ENCODE peak calls at places on chromosomes 11 and 22, in eight cellular contexts. One of them, this sample, is unnamed.
A peak's percentile ranks its signal among the peaks of the same experiment; 100 is the strongest.

GRCh38 chr11:88406871-88407270 is 69.3 kb upstream of the CTSC start:
- DNase-seq in testis: no peak
- DNase-seq in tibial nerve: no peak
- DNase-seq in coronary artery: no peak
- DNase-seq in HCT116: no peak
- DNase-seq in thoracic aorta: no peak
- DNase-seq in mammary epithelial cell: no peak
- DNase-seq in pancreas: no peak
- DNase-seq in this sample: no peak

GRCh38 chr22:45511847-45512261 is 9.2 kb downstream of the FBLN1 start:
- DNase-seq in testis: peak; percentile 76
- DNase-seq in tibial nerve: peak; percentile 73
- DNase-seq in coronary artery: no peak
- DNase-seq in HCT116: no peak
- DNase-seq in thoracic aorta: no peak
- DNase-seq in mammary epithelial cell: no peak
- DNase-seq in pancreas: peak; percentile 24
- DNase-seq in this sample: no peak

GRCh38 chr22:18987765-18988164 is 51.7 kb upstream of the PRODH start:
- DNase-seq in testis: peak; percentile 11
- DNase-seq in tibial nerve: no peak
- DNase-seq in coronary artery: peak; percentile 46
- DNase-seq in HCT116: no peak
- DNase-seq in thoracic aorta: no peak
- DNase-seq in mammary epithelial cell: no peak
- DNase-seq in pancreas: peak; percentile 61
- DNase-seq in this sample: no peak

GRCh38 chr11:46597155-46597554 is 3.3 kb upstream of the AMBRA1 start:
- DNase-seq in testis: no peak
- DNase-seq in tibial nerve: no peak
- DNase-seq in coronary artery: no peak
- DNase-seq in HCT116: no peak
- DNase-seq in thoracic aorta: no peak
- DNase-seq in mammary epithelial cell: no peak
- DNase-seq in pancreas: no peak
- DNase-seq in this sample: no peak

GRCh38 chr11:37657645-37658044 is 1059.6 kb upstream of the RAG2 start:
- DNase-seq in testis: no peak
- DNase-seq in tibial nerve: no peak
- DNase-seq in coronary artery: no peak
- DNase-seq in HCT116: no peak
- DNase-seq in thoracic aorta: no peak
- DNase-seq in mammary epithelial cell: peak; percentile 29
- DNase-seq in pancreas: no peak
- DNase-seq in this sample: no peak

GRCh38 chr22:46043816-46044717 is 67.1 kb upstream of the WNT7B start:
- DNase-seq in testis: peak; percentile 50
- DNase-seq in tibial nerve: no peak
- DNase-seq in coronary artery: peak; percentile 79
- DNase-seq in HCT116: no peak
- DNase-seq in thoracic aorta: no peak
- DNase-seq in mammary epithelial cell: peak; percentile 70
- DNase-seq in pancreas: no peak
- DNase-seq in this sample: no peak

GRCh38 chr22:28935713-28936112 is 52.3 kb downstream of the ZNRF3 start:
- DNase-seq in testis: no peak
- DNase-seq in tibial nerve: no peak
- DNase-seq in coronary artery: no peak
- DNase-seq in HCT116: no peak
- DNase-seq in thoracic aorta: no peak
- DNase-seq in mammary epithelial cell: no peak
- DNase-seq in pancreas: no peak
- DNase-seq in this sample: no peak

GRCh38 chr11:110818032-110818687 is 105.9 kb upstream of the ARHGAP20 start:
- DNase-seq in testis: no peak
- DNase-seq in tibial nerve: no peak
- DNase-seq in coronary artery: no peak
- DNase-seq in HCT116: peak; percentile 15
- DNase-seq in thoracic aorta: no peak
- DNase-seq in mammary epithelial cell: peak; percentile 69
- DNase-seq in pancreas: no peak
- DNase-seq in this sample: peak; percentile 71

GRCh38 chr22:22593964-22594656 is 35.0 kb upstream of the PRAME start:
- DNase-seq in testis: peak; percentile 64
- DNase-seq in tibial nerve: peak; percentile 53
- DNase-seq in coronary artery: no peak
- DNase-seq in HCT116: peak; percentile 48
- DNase-seq in thoracic aorta: no peak
- DNase-seq in mammary epithelial cell: peak; percentile 8
- DNase-seq in pancreas: peak; percentile 50
- DNase-seq in this sample: no peak

GRCh38 chr11:31874631-31875191 is 63.6 kb upstream of the PAX6 start:
- DNase-seq in testis: no peak
- DNase-seq in tibial nerve: no peak
- DNase-seq in coronary artery: no peak
- DNase-seq in HCT116: no peak
- DNase-seq in thoracic aorta: no peak
- DNase-seq in mammary epithelial cell: peak; percentile 9
- DNase-seq in pancreas: no peak
- DNase-seq in this sample: no peak

GRCh38 chr11:34890089-34890488 is 26.1 kb downstream of the APIP start:
- DNase-seq in testis: no peak
- DNase-seq in tibial nerve: no peak
- DNase-seq in coronary artery: no peak
- DNase-seq in HCT116: no peak
- DNase-seq in thoracic aorta: no peak
- DNase-seq in mammary epithelial cell: no peak
- DNase-seq in pancreas: no peak
- DNase-seq in this sample: no peak

GRCh38 chr11:71144010-71144409 is 108.4 kb downstream of the SHANK2 start:
- DNase-seq in testis: no peak
- DNase-seq in tibial nerve: no peak
- DNase-seq in coronary artery: no peak
- DNase-seq in HCT116: no peak
- DNase-seq in thoracic aorta: no peak
- DNase-seq in mammary epithelial cell: no peak
- DNase-seq in pancreas: no peak
- DNase-seq in this sample: no peak
- H3K27ac ChIP-seq in testis: no peak overlapping the region
- H3K27ac ChIP-seq in tibial nerve: no peak overlapping the region
- H3K27ac ChIP-seq in coronary artery: no peak overlapping the region
- H3K27ac ChIP-seq in HCT116: no peak overlapping the region
- H3K27ac ChIP-seq in thoracic aorta: no peak overlapping the region
- H3K27ac ChIP-seq in mammary epithelial cell: no peak overlapping the region
- H3K27ac ChIP-seq in pancreas: no peak overlapping the region
- H3K27ac ChIP-seq in this sample: no peak overlapping the region

GRCh38 chr11:19379465-19379864 is 138.7 kb upstream of the E2F8 start:
- DNase-seq in testis: no peak
- DNase-seq in tibial nerve: no peak
- DNase-seq in coronary artery: no peak
- DNase-seq in HCT116: no peak
- DNase-seq in thoracic aorta: no peak
- DNase-seq in mammary epithelial cell: no peak
- DNase-seq in pancreas: no peak
- DNase-seq in this sample: no peak
- H3K27ac ChIP-seq in testis: no peak overlapping the region
- H3K27ac ChIP-seq in tibial nerve: no peak overlapping the region
- H3K27ac ChIP-seq in coronary artery: no peak overlapping the region
- H3K27ac ChIP-seq in HCT116: no peak overlapping the region
- H3K27ac ChIP-seq in thoracic aorta: no peak overlapping the region
- H3K27ac ChIP-seq in mammary epithelial cell: no peak overlapping the region
- H3K27ac ChIP-seq in pancreas: no peak overlapping the region
- H3K27ac ChIP-seq in this sample: peak overlapping the region; percentile 58

GRCh38 chr11:70024036-70024772 is 53.9 kb upstream of the ANO1 start:
- DNase-seq in testis: no peak
- DNase-seq in tibial nerve: no peak
- DNase-seq in coronary artery: peak; percentile 40
- DNase-seq in HCT116: no peak
- DNase-seq in thoracic aorta: no peak
- DNase-seq in mammary epithelial cell: no peak
- DNase-seq in pancreas: no peak
- DNase-seq in this sample: no peak

GRCh38 chr11:70018816-70019215 is 59.3 kb upstream of the ANO1 start:
- DNase-seq in testis: no peak
- DNase-seq in tibial nerve: no peak
- DNase-seq in coronary artery: no peak
- DNase-seq in HCT116: no peak
- DNase-seq in thoracic aorta: no peak
- DNase-seq in mammary epithelial cell: no peak
- DNase-seq in pancreas: no peak
- DNase-seq in this sample: no peak

GRCh38 chr11:70020336-70021214 is 57.5 kb upstream of the ANO1 start:
- DNase-seq in testis: no peak
- DNase-seq in tibial nerve: no peak
- DNase-seq in coronary artery: no peak
- DNase-seq in HCT116: no peak
- DNase-seq in thoracic aorta: no peak
- DNase-seq in mammary epithelial cell: no peak
- DNase-seq in pancreas: no peak
- DNase-seq in this sample: no peak

GRCh38 chr11:70019576-70020011 is 58.5 kb upstream of the ANO1 start:
- DNase-seq in testis: no peak
- DNase-seq in tibial nerve: no peak
- DNase-seq in coronary artery: no peak
- DNase-seq in HCT116: no peak
- DNase-seq in thoracic aorta: no peak
- DNase-seq in mammary epithelial cell: peak; percentile 45
- DNase-seq in pancreas: no peak
- DNase-seq in this sample: no peak

GRCh38 chr11:70021586-70021985 is 56.5 kb upstream of the ANO1 start:
- DNase-seq in testis: no peak
- DNase-seq in tibial nerve: no peak
- DNase-seq in coronary artery: no peak
- DNase-seq in HCT116: no peak
- DNase-seq in thoracic aorta: no peak
- DNase-seq in mammary epithelial cell: no peak
- DNase-seq in pancreas: no peak
- DNase-seq in this sample: no peak
- H3K27ac ChIP-seq in testis: no peak overlapping the region
- H3K27ac ChIP-seq in tibial nerve: no peak overlapping the region
- H3K27ac ChIP-seq in coronary artery: no peak overlapping the region
- H3K27ac ChIP-seq in HCT116: no peak overlapping the region
- H3K27ac ChIP-seq in thoracic aorta: no peak overlapping the region
- H3K27ac ChIP-seq in mammary epithelial cell: no peak overlapping the region
- H3K27ac ChIP-seq in pancreas: no peak overlapping the region
- H3K27ac ChIP-seq in this sample: no peak overlapping the region

GRCh38 chr22:33542722-33543121 is 377.6 kb downstream of the LARGE1 start:
- DNase-seq in testis: no peak
- DNase-seq in tibial nerve: no peak
- DNase-seq in coronary artery: no peak
- DNase-seq in HCT116: no peak
- DNase-seq in thoracic aorta: no peak
- DNase-seq in mammary epithelial cell: no peak
- DNase-seq in pancreas: no peak
- DNase-seq in this sample: no peak

GRCh38 chr22:33542153-33542552 is 378.1 kb downstream of the LARGE1 start:
- DNase-seq in testis: no peak
- DNase-seq in tibial nerve: no peak
- DNase-seq in coronary artery: no peak
- DNase-seq in HCT116: no peak
- DNase-seq in thoracic aorta: no peak
- DNase-seq in mammary epithelial cell: no peak
- DNase-seq in pancreas: no peak
- DNase-seq in this sample: no peak

GRCh38 chr22:33539202-33539901 is 380.9 kb downstream of the LARGE1 start:
- DNase-seq in testis: no peak
- DNase-seq in tibial nerve: no peak
- DNase-seq in coronary artery: no peak
- DNase-seq in HCT116: no peak
- DNase-seq in thoracic aorta: no peak
- DNase-seq in mammary epithelial cell: no peak
- DNase-seq in pancreas: no peak
- DNase-seq in this sample: no peak

GRCh38 chr22:33538277-33538885 is 381.9 kb downstream of the LARGE1 start:
- DNase-seq in testis: no peak
- DNase-seq in tibial nerve: no peak
- DNase-seq in coronary artery: no peak
- DNase-seq in HCT116: no peak
- DNase-seq in thoracic aorta: no peak
- DNase-seq in mammary epithelial cell: no peak
- DNase-seq in pancreas: no peak
- DNase-seq in this sample: no peak

GRCh38 chr22:33539902-33540751 is 380.1 kb downstream of the LARGE1 start:
- DNase-seq in testis: peak; percentile 81
- DNase-seq in tibial nerve: peak; percentile 62
- DNase-seq in coronary artery: no peak
- DNase-seq in HCT116: no peak
- DNase-seq in thoracic aorta: peak; percentile 9
- DNase-seq in mammary epithelial cell: no peak
- DNase-seq in pancreas: peak; percentile 85
- DNase-seq in this sample: no peak
- H3K27ac ChIP-seq in testis: no peak overlapping the region
- H3K27ac ChIP-seq in tibial nerve: no peak overlapping the region
- H3K27ac ChIP-seq in coronary artery: no peak overlapping the region
- H3K27ac ChIP-seq in HCT116: no peak overlapping the region
- H3K27ac ChIP-seq in thoracic aorta: no peak overlapping the region
- H3K27ac ChIP-seq in mammary epithelial cell: no peak overlapping the region
- H3K27ac ChIP-seq in pancreas: peak overlapping the region; percentile 52
- H3K27ac ChIP-seq in this sample: no peak overlapping the region

GRCh38 chr11:64237484-64237951 is 3.1 kb downstream of the VEGFB start:
- DNase-seq in testis: no peak
- DNase-seq in tibial nerve: no peak
- DNase-seq in coronary artery: no peak
- DNase-seq in HCT116: no peak
- DNase-seq in thoracic aorta: no peak
- DNase-seq in mammary epithelial cell: no peak
- DNase-seq in pancreas: peak; percentile 98
- DNase-seq in this sample: no peak
- H3K27ac ChIP-seq in testis: no peak overlapping the region
- H3K27ac ChIP-seq in tibial nerve: no peak overlapping the region
- H3K27ac ChIP-seq in coronary artery: peak overlapping the region; percentile 31
- H3K27ac ChIP-seq in HCT116: no peak overlapping the region
- H3K27ac ChIP-seq in thoracic aorta: no peak overlapping the region
- H3K27ac ChIP-seq in mammary epithelial cell: no peak overlapping the region
- H3K27ac ChIP-seq in pancreas: peak overlapping the region; percentile 97
- H3K27ac ChIP-seq in this sample: peak overlapping the region; percentile 99

DNA sequence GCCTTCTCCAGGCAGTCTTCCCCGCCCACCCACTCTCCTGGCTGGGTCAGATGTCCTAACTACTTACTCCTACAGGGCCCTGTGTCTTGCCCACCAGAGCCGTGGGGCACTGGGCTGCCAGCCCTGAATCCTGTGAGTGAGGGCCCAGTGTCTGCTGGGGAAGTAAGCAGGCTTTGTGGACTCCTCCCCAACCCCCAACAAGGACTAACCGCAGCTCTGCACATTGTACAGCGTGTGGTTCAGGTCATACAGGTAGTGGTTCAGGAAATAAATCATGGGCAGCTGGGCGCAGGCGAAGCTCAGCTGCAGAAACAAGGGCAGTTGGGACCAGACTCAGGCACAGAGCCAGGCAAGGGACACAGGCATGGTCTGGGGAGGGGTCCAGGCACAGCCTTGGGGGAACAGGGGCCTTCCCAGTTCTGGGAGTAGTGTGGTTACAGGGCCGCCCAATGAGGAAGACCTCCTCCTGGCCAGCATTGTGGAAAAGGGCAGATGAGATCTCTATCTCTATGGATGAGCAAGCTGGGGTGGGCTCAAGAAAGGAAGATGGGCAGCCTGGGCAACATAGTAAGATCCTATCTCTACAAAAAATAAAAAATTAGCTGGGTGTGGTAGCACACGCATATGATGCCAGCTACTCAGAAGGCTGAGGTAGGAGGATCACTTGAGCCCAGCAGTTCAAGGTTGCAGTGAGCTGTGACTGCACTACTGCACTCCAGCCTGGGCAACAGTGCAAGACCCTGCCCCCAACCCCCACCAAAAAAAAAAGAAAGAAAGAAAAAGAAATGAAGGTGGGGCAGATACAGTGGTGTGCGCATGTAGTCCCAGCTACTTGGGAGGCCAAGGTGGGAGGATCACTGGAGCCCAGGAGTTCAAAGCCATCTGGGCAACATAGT is 5.5 kb downstream of the UNC93B1 start:
- DNase-seq in testis: no peak
- DNase-seq in tibial nerve: no peak
- DNase-seq in coronary artery: peak; percentile 64
- DNase-seq in HCT116: no peak
- DNase-seq in thoracic aorta: no peak
- DNase-seq in mammary epithelial cell: no peak
- DNase-seq in pancreas: no peak
- DNase-seq in this sample: no peak
- H3K27ac ChIP-seq in testis: no peak overlapping the region
- H3K27ac ChIP-seq in tibial nerve: no peak overlapping the region
- H3K27ac ChIP-seq in coronary artery: no peak overlapping the region
- H3K27ac ChIP-seq in HCT116: no peak overlapping the region
- H3K27ac ChIP-seq in thoracic aorta: no peak overlapping the region
- H3K27ac ChIP-seq in mammary epithelial cell: no peak overlapping the region
- H3K27ac ChIP-seq in pancreas: no peak overlapping the region
- H3K27ac ChIP-seq in this sample: no peak overlapping the region